ENCODE peak calls at places on chromosome 18, in five cellular contexts. One of them, this sample, is unnamed.
A peak's percentile ranks its signal among the peaks of the same experiment; 100 is the strongest.

GRCh38 chr18:70366174-70366573 is 77.3 kb downstream of the SOCS6 start:
- DNase-seq in body of pancreas: no peak
- DNase-seq in pancreas: no peak
- DNase-seq in fibroblast of lung: no peak
- DNase-seq in tibial artery: no peak
- DNase-seq in this sample: no peak

GRCh38 chr18:50879302-50880107 is 587 bp downstream of the ME2 start:
- DNase-seq in tibial artery: peak; percentile 75
- DNase-seq in fibroblast of lung: peak; percentile 62
- DNase-seq in body of pancreas: no peak
- DNase-seq in pancreas: no peak
- DNase-seq in this sample: no peak

GRCh38 chr18:37378616-37379015 is 187.0 kb downstream of the CELF4 start:
- DNase-seq in body of pancreas: no peak
- DNase-seq in fibroblast of lung: no peak
- DNase-seq in tibial artery: no peak
- DNase-seq in pancreas: no peak
- DNase-seq in this sample: no peak

GRCh38 chr18:36284671-36285295 is 12.7 kb upstream of the FHOD3 start:
- DNase-seq in pancreas: peak; percentile 50
- DNase-seq in tibial artery: no peak
- DNase-seq in body of pancreas: peak; percentile 48
- DNase-seq in fibroblast of lung: peak; percentile 77
- DNase-seq in this sample: peak; percentile 54

GRCh38 chr18:62588217-62588616 is 65.4 kb downstream of the ZCCHC2 start:
- DNase-seq in pancreas: no peak
- DNase-seq in body of pancreas: no peak
- DNase-seq in tibial artery: no peak
- DNase-seq in fibroblast of lung: no peak
- DNase-seq in this sample: no peak

GRCh38 chr18:39799010-39799409 is 2156.0 kb upstream of the PIK3C3 start:
- DNase-seq in tibial artery: no peak
- DNase-seq in fibroblast of lung: peak; percentile 57
- DNase-seq in body of pancreas: no peak
- DNase-seq in pancreas: no peak
- DNase-seq in this sample: peak; percentile 45

GRCh38 chr18:2893056-2893455 is 46.2 kb downstream of the EMILIN2 start:
- DNase-seq in pancreas: no peak
- DNase-seq in fibroblast of lung: no peak
- DNase-seq in body of pancreas: no peak
- DNase-seq in tibial artery: no peak
- DNase-seq in this sample: no peak

GRCh38 chr18:79465392-79465991 is 69.8 kb downstream of the NFATC1 start:
- DNase-seq in pancreas: no peak
- DNase-seq in fibroblast of lung: no peak
- DNase-seq in tibial artery: no peak
- DNase-seq in body of pancreas: no peak
- DNase-seq in this sample: no peak

GRCh38 chr18:62586148-62586774 is 63.4 kb downstream of the ZCCHC2 start:
- DNase-seq in tibial artery: peak; percentile 76
- DNase-seq in pancreas: peak; percentile 65
- DNase-seq in body of pancreas: peak; percentile 62
- DNase-seq in fibroblast of lung: peak; percentile 72
- DNase-seq in this sample: no peak

GRCh38 chr18:58569490-58569911 is 59.4 kb downstream of the ALPK2 start:
- DNase-seq in body of pancreas: no peak
- DNase-seq in fibroblast of lung: no peak
- DNase-seq in pancreas: peak; percentile 20
- DNase-seq in tibial artery: no peak
- DNase-seq in this sample: no peak

GRCh38 chr18:10119528-10119927 is 205.7 kb downstream of the VAPA start:
- DNase-seq in fibroblast of lung: no peak
- DNase-seq in pancreas: no peak
- DNase-seq in tibial artery: no peak
- DNase-seq in body of pancreas: no peak
- DNase-seq in this sample: no peak

GRCh38 chr18:9688036-9688741 is 19.9 kb upstream of the RAB31 start:
- DNase-seq in fibroblast of lung: peak; percentile 60
- DNase-seq in body of pancreas: no peak
- DNase-seq in pancreas: no peak
- DNase-seq in tibial artery: no peak
- DNase-seq in this sample: peak; percentile 97

GRCh38 chr18:48342125-48342524 is 67.1 kb downstream of the ZBTB7C start:
- DNase-seq in fibroblast of lung: no peak
- DNase-seq in pancreas: peak; percentile 16
- DNase-seq in tibial artery: peak; percentile 88
- DNase-seq in body of pancreas: no peak
- DNase-seq in this sample: no peak

GRCh38 chr18:49591775-49592174 is 29.9 kb downstream of the LIPG start:
- DNase-seq in pancreas: no peak
- DNase-seq in fibroblast of lung: no peak
- DNase-seq in body of pancreas: no peak
- DNase-seq in tibial artery: no peak
- DNase-seq in this sample: no peak

GRCh38 chr18:3528251-3528650 is 78.3 kb downstream of the TGIF1 start:
- DNase-seq in tibial artery: no peak
- DNase-seq in fibroblast of lung: no peak
- DNase-seq in body of pancreas: no peak
- DNase-seq in pancreas: no peak
- DNase-seq in this sample: no peak

GRCh38 chr18:74249181-74249968 is 42.4 kb downstream of the CYB5A start:
- DNase-seq in pancreas: no peak
- DNase-seq in body of pancreas: no peak
- DNase-seq in fibroblast of lung: peak; percentile 89
- DNase-seq in tibial artery: no peak
- DNase-seq in this sample: peak; percentile 20

GRCh38 chr18:76674596-76674995 is 147.8 kb upstream of the ZNF236 start:
- DNase-seq in body of pancreas: no peak
- DNase-seq in fibroblast of lung: no peak
- DNase-seq in pancreas: no peak
- DNase-seq in tibial artery: no peak
- DNase-seq in this sample: no peak

GRCh38 chr18:9095297-9096012 is 7.0 kb upstream of the NDUFV2 start:
- DNase-seq in fibroblast of lung: peak; percentile 59
- DNase-seq in tibial artery: no peak
- DNase-seq in pancreas: no peak
- DNase-seq in body of pancreas: no peak
- DNase-seq in this sample: no peak

GRCh38 chr18:14943967-14944636 is 196.1 kb downstream of the ANKRD30B start:
- DNase-seq in body of pancreas: no peak
- DNase-seq in pancreas: no peak
- DNase-seq in tibial artery: no peak
- DNase-seq in fibroblast of lung: no peak
- DNase-seq in this sample: no peak

GRCh38 chr18:7169601-7170000 is 52.0 kb upstream of the LAMA1 start:
- DNase-seq in tibial artery: no peak
- DNase-seq in body of pancreas: no peak
- DNase-seq in fibroblast of lung: no peak
- DNase-seq in pancreas: no peak
- DNase-seq in this sample: no peak

GRCh38 chr18:7170292-7170691 is 52.7 kb upstream of the LAMA1 start:
- DNase-seq in body of pancreas: no peak
- DNase-seq in fibroblast of lung: no peak
- DNase-seq in pancreas: no peak
- DNase-seq in tibial artery: no peak
- DNase-seq in this sample: no peak

GRCh38 chr18:7168408-7168807 is 50.8 kb upstream of the LAMA1 start:
- DNase-seq in tibial artery: no peak
- DNase-seq in body of pancreas: no peak
- DNase-seq in fibroblast of lung: no peak
- DNase-seq in pancreas: no peak
- DNase-seq in this sample: no peak

GRCh38 chr18:7165846-7166393 is 48.3 kb upstream of the LAMA1 start:
- DNase-seq in fibroblast of lung: no peak
- DNase-seq in pancreas: no peak
- DNase-seq in tibial artery: no peak
- DNase-seq in body of pancreas: no peak
- DNase-seq in this sample: no peak

DNA sequence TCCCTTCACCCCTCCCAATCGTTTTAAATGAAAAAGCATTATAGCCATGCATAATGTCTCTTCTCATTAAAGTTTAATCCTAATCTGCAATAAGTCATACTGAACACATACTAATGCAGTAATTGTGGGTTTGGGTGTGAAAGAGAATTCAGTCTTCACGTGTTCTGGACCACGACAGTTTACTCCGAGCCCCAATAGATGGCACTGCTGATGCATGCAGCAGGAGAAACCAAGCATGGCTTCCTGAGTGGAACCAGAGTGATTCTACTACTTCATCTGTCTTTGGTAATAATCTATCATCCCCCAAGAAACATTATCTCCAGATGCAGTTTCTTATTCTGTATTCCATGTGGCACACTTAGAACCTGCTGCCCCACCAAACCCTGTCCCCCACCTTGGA is 47.0 kb upstream of the LAMA1 start:
- DNase-seq in pancreas: no peak
- DNase-seq in body of pancreas: no peak
- DNase-seq in tibial artery: no peak
- DNase-seq in fibroblast of lung: peak; percentile 18
- DNase-seq in this sample: no peak
- H3K4me1 ChIP-seq in pancreas: no peaks in the 10 kb centered on the region
- H3K4me1 ChIP-seq in body of pancreas: no peaks in the 10 kb centered on the region
- H3K4me1 ChIP-seq in tibial artery: no peaks in the 10 kb centered on the region
- H3K4me1 ChIP-seq in fibroblast of lung: no peaks in the 10 kb centered on the region
- H3K4me1 ChIP-seq in this sample: no peaks in the 10 kb centered on the region

GRCh38 chr18:72700961-72701710 is 157.0 kb upstream of the CBLN2 start:
- DNase-seq in pancreas: no peak
- DNase-seq in fibroblast of lung: peak; percentile 9
- DNase-seq in tibial artery: no peak
- DNase-seq in body of pancreas: no peak
- DNase-seq in this sample: no peak
- TF ChIP-seq CTCF in pancreas: no peak
- TF ChIP-seq CTCF in fibroblast of lung: no peak
- TF ChIP-seq CTCF in tibial artery: no peak
- TF ChIP-seq CTCF in body of pancreas: no peak
- TF ChIP-seq CTCF in this sample: peak; percentile 76

GRCh38 chr18:13551305-13551603 is 175.1 kb downstream of the FAM210A start:
- DNase-seq in pancreas: no peak
- DNase-seq in tibial artery: no peak
- DNase-seq in fibroblast of lung: no peak
- DNase-seq in body of pancreas: no peak
- DNase-seq in this sample: no peak
- H3K4me1 ChIP-seq in pancreas: no peaks in the 10 kb centered on the region
- H3K4me1 ChIP-seq in tibial artery: peaks cover 7% of the 10 kb centered on the region
- H3K4me1 ChIP-seq in fibroblast of lung: no peaks in the 10 kb centered on the region
- H3K4me1 ChIP-seq in body of pancreas: peaks cover 14% of the 10 kb centered on the region
- H3K4me1 ChIP-seq in this sample: no peaks in the 10 kb centered on the region

GRCh38 chr18:24417465-24417864 is 9.0 kb upstream of the IMPACT start:
- DNase-seq in tibial artery: no peak
- DNase-seq in pancreas: no peak
- DNase-seq in fibroblast of lung: no peak
- DNase-seq in body of pancreas: no peak
- DNase-seq in this sample: no peak

GRCh38 chr18:24408496-24408895 is 10.9 kb upstream of the OSBPL1A start:
- DNase-seq in body of pancreas: no peak
- DNase-seq in tibial artery: no peak
- DNase-seq in pancreas: no peak
- DNase-seq in fibroblast of lung: no peak
- DNase-seq in this sample: no peak

GRCh38 chr18:24414349-24415003 is 12.0 kb upstream of the IMPACT start:
- DNase-seq in body of pancreas: no peak
- DNase-seq in fibroblast of lung: no peak
- DNase-seq in pancreas: no peak
- DNase-seq in tibial artery: no peak
- DNase-seq in this sample: no peak

DNA sequence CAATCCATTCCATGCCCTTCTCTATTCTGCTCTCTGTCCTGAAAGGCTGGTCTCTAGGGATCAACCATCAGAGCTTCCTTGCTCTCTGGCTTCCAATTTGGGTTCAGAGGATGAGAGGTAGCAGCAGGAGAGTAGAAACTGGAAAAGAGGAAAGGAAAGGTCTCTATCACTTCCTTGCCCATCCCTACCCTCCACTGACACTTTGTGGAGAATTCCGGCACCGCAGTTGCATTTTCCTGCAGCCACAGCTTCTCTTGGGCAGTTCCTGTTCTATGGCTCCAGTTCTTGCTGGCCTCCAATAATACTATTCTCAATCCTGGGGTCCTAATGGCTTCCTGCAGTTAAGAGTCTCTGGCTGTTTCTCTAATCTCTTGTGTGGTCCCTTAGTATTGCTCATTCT is 13.3 kb upstream of the IMPACT start:
- DNase-seq in pancreas: no peak
- DNase-seq in tibial artery: no peak
- DNase-seq in body of pancreas: no peak
- DNase-seq in fibroblast of lung: peak; percentile 19
- DNase-seq in this sample: no peak
- TF ChIP-seq CTCF in pancreas: no peak
- TF ChIP-seq CTCF in tibial artery: peak; percentile 13
- TF ChIP-seq CTCF in body of pancreas: no peak
- TF ChIP-seq CTCF in fibroblast of lung: peak; percentile 27
- TF ChIP-seq CTCF in this sample: peak; percentile 54